ENCODE peak calls at places on chromosomes 5 and 9, in nine cellular contexts. V is heart left ventricle; N is aorta; J is mammary epithelial cell; X is fibroblast of lung; D is CD4-positive, alpha-beta memory T cell; Q is A673; W is lung; P is adrenal gland. C is an unnamed sample.
A peak's percentile ranks its signal among the peaks of the same experiment; 100 is the strongest.

GRCh38 chr9:38682713-38683112 is 37.2 kb downstream of the FAM240B start:
- DNase-seq in P (no peak), J (peak; percentile 89), D (no peak), X (peak; percentile 95), W (no peak), Q (peak; percentile 40), V (no peak), N (no peak), C (no peak)

GRCh38 chr9:117268847-117269452 is 145.9 kb downstream of the ASTN2 start:
- DNase-seq in N (no peak), Q (no peak), P (no peak), X (no peak), J (no peak), W (no peak), V (no peak), D (no peak), C (no peak)

GRCh38 chr5:116480894-116481510 is 93.6 kb downstream of the SEMA6A start:
- DNase-seq in V (no peak), N (no peak), Q (no peak), W (no peak), J (no peak), X (no peak), D (no peak), P (no peak), C (no peak)

GRCh38 chr5:180084638-180085561 is 13.3 kb upstream of the RNF130 start:
- DNase-seq in J (no peak), X (no peak), V (no peak), W (peak; percentile 65), P (peak; percentile 46), Q (no peak), D (no peak), N (no peak), C (no peak)

GRCh38 chr9:36389590-36389989 is 10.5 kb downstream of the RNF38 start:
- DNase-seq in D (no peak), J (no peak), N (no peak), P (no peak), V (no peak), X (no peak), Q (no peak), W (no peak), C (no peak)

GRCh38 chr5:43425965-43426364 is 13.8 kb upstream of the CCL28 start:
- DNase-seq in P (no peak), X (peak; percentile 98), W (no peak), Q (no peak), N (no peak), D (no peak), V (no peak), J (peak; percentile 93), C (no peak)

GRCh38 chr9:70470050-70471015 is 55.9 kb upstream of the KLF9 start:
- DNase-seq in J (no peak), X (no peak), W (no peak), V (no peak), Q (no peak), D (no peak), N (no peak), P (peak; percentile 71), C (no peak)

GRCh38 chr5:73104326-73104725 is 16.0 kb upstream of the TMEM171 start:
- DNase-seq in W (no peak), J (no peak), P (no peak), X (no peak), N (no peak), Q (no peak), D (no peak), V (no peak), C (no peak)

GRCh38 chr5:22644859-22645258 is 208.3 kb downstream of the CDH12 start:
- DNase-seq in J (no peak), N (no peak), W (no peak), P (no peak), Q (no peak), V (no peak), X (no peak), D (no peak), C (no peak)

GRCh38 chr5:78791416-78792100 is 143.0 kb upstream of the LHFPL2 start:
- DNase-seq in N (no peak), Q (no peak), V (no peak), W (no peak), X (no peak), D (no peak), P (no peak), J (no peak), C (no peak)

GRCh38 chr5:159736844-159737243 is 179.4 kb upstream of the ADRA1B start:
- DNase-seq in W (no peak), X (no peak), D (no peak), P (no peak), V (no peak), Q (no peak), J (no peak), N (no peak), C (no peak)

GRCh38 chr5:172052454-172053236 is 46.2 kb upstream of the FBXW11 start:
- DNase-seq in N (no peak), V (peak; percentile 79), X (peak; percentile 91), P (peak; percentile 56), D (no peak), W (no peak), J (no peak), Q (no peak), C (no peak)

GRCh38 chr5:172758077-172758835 is 12.7 kb downstream of the DUSP1 start:
- DNase-seq in D (no peak), P (peak; percentile 84), J (peak; percentile 60), Q (peak; percentile 87), X (peak; percentile 97), W (no peak), N (no peak), V (no peak), C (no peak)

GRCh38 chr9:18668944-18669343 is 195.0 kb downstream of the ADAMTSL1 start:
- DNase-seq in W (no peak), Q (no peak), X (peak; percentile 4), P (no peak), N (no peak), J (no peak), D (no peak), V (no peak), C (no peak)

GRCh38 chr5:37111426-37112382 is 137.5 kb downstream of the CPLANE1 start:
- DNase-seq in N (no peak), W (no peak), P (no peak), D (no peak), Q (peak; percentile 5), V (no peak), X (peak; percentile 31), J (no peak), C (no peak)

GRCh38 chr9:12674961-12675360 is 18.2 kb upstream of the TYRP1 start:
- DNase-seq in W (no peak), X (no peak), D (no peak), P (no peak), V (no peak), Q (no peak), N (no peak), J (no peak), C (no peak)

GRCh38 chr5:101278011-101278687 is 375.1 kb upstream of the ST8SIA4 start:
- DNase-seq in P (no peak), Q (no peak), W (no peak), J (peak; percentile 64), V (no peak), N (no peak), D (no peak), X (peak; percentile 61), C (no peak)

GRCh38 chr5:169094586-169095409 is 206.1 kb downstream of the SLIT3 start:
- DNase-seq in W (no peak), X (peak; percentile 76), Q (no peak), N (no peak), V (no peak), P (no peak), J (peak; percentile 82), D (no peak), C (no peak)

GRCh38 chr5:177270653-177271052 is 32.9 kb downstream of the RAB24 start:
- DNase-seq in D (no peak), W (no peak), N (no peak), X (no peak), P (no peak), J (no peak), Q (no peak), V (no peak), C (no peak)
- H3K36me3 ChIP-seq in D (peaks cover 70% of the 10 kb centered on the region), W (peaks cover 24% of the 10 kb centered on the region), N (peaks cover 9% of the 10 kb centered on the region), X (peaks cover 14% of the 10 kb centered on the region), P (no peaks in the 10 kb centered on the region), J (peaks cover 5% of the 10 kb centered on the region), Q (peaks cover 26% of the 10 kb centered on the region), V (peaks cover 32% of the 10 kb centered on the region), C (peaks cover 52% of the 10 kb centered on the region)

DNA sequence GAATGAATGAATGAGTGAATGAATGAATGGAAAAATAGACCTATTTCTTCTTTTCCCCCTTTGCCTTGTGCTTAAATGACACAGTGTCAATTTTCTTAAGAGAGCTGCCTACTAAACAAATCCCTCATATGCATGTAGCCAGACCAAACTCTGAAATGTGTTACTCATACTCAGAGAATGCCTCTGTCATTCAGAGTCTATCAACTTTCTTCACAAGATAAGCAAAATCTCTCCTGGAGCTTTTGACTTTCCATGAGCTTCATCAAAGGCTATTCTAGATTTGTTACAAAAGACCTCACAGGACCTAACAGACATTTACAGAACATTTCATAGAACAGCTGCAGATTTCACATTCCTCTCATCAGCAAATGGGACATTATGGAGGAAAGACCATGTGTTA is 275.7 kb upstream of the MSX2 start:
- DNase-seq in X (peak; percentile 70), D (no peak), Q (no peak), W (no peak), P (no peak), J (no peak), V (no peak), N (no peak), C (no peak)
- H3K36me3 ChIP-seq in X (no peaks in the 10 kb centered on the region), D (no peaks in the 10 kb centered on the region), Q (no peaks in the 10 kb centered on the region), W (no peaks in the 10 kb centered on the region), P (no peaks in the 10 kb centered on the region), J (no peaks in the 10 kb centered on the region), V (no peaks in the 10 kb centered on the region), N (no peaks in the 10 kb centered on the region), C (no peaks in the 10 kb centered on the region)

GRCh38 chr5:96768708-96769251 is 39.0 kb downstream of the ERAP1 start:
- DNase-seq in V (no peak), J (no peak), X (no peak), W (no peak), N (no peak), Q (no peak), D (no peak), P (no peak), C (no peak)
- H3K36me3 ChIP-seq in V (peaks cover 53% of the 10 kb centered on the region), J (peaks cover 73% of the 10 kb centered on the region), X (peaks cover 19% of the 10 kb centered on the region), W (peaks cover 58% of the 10 kb centered on the region), N (peaks cover 15% of the 10 kb centered on the region), Q (peaks cover 43% of the 10 kb centered on the region), D (peaks cover 69% of the 10 kb centered on the region), P (no peaks in the 10 kb centered on the region), C (peaks cover 87% of the 10 kb centered on the region)

GRCh38 chr5:121257621-121258020 is 594.1 kb upstream of the FTMT start:
- DNase-seq in Q (no peak), D (no peak), J (no peak), V (no peak), N (no peak), P (no peak), X (no peak), W (no peak), C (no peak)
- H3K36me3 ChIP-seq in Q (no peaks in the 10 kb centered on the region), D (no peaks in the 10 kb centered on the region), J (no peaks in the 10 kb centered on the region), V (no peaks in the 10 kb centered on the region), N (no peaks in the 10 kb centered on the region), P (no peaks in the 10 kb centered on the region), X (no peaks in the 10 kb centered on the region), W (no peaks in the 10 kb centered on the region), C (no peaks in the 10 kb centered on the region)

DNA sequence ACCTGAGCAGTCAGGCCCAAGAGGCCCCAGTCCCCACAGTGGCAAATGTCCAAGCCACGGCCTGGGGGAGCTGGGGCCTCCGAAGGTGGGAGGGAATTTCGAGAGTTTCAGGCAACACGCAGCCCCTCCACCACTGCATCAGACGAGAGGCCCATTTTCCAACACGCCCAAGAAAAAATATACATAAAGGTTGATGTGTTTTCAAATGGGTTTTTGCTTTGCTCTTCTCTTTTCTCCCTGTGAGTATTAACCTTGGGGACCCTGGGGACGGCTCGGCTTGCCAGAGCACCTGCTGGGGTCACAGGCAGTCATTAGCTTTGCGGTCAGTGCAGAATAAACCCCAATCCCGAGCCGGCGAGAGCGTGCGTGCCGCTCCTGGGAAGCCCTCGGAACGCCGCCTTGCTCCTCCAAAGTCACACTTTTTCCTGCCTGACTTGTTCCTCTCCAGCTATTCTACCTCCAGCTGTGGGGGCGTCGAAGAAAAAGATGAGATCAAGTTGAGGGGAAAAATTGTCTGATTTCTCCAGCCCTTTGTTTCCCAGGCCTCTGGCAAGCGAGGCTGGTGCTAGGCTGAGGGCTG is 31.5 kb downstream of the ASS1 start:
- DNase-seq in V (no peak), X (no peak), D (no peak), Q (no peak), P (no peak), W (no peak), J (no peak), N (no peak), C (no peak)
- H3K36me3 ChIP-seq in V (no peaks in the 10 kb centered on the region), X (no peaks in the 10 kb centered on the region), D (no peaks in the 10 kb centered on the region), Q (no peaks in the 10 kb centered on the region), P (no peaks in the 10 kb centered on the region), W (no peaks in the 10 kb centered on the region), J (no peaks in the 10 kb centered on the region), N (no peaks in the 10 kb centered on the region), C (no peaks in the 10 kb centered on the region)

C was measured in effector memory CD4-positive, alpha-beta T cell.